ENCODE peak calls at places on chromosome 21, in seven cellular contexts. W is HepG2, R is HCT116, D is SK-N-SH, C is K562, L is GM12878, O is H1. T is an unnamed sample.

GRCh38 chr21:14693997-14694396 is 147.9 kb upstream of the SAMSN1 start:
- DNase-seq in W (no peak), R (no peak), D (no peak), C (no peak), L (no peak), O (no peak), T (no peak)

GRCh38 chr21:39533545-39534226 is 79.1 kb upstream of the B3GALT5 start:
- DNase-seq in W (no peak), R (no peak), D (no peak), C (no peak), L (no peak), O (no peak), T (no peak)

GRCh38 chr21:39386194-39386593 is 37.3 kb upstream of the HMGN1 start:
- DNase-seq in W (peak), R (no peak), D (no peak), C (no peak), L (no peak), O (no peak), T (no peak)

GRCh38 chr21:45916011-45916840 is 65.3 kb upstream of the COL6A1 start:
- DNase-seq in W (no peak), R (no peak), D (no peak), C (no peak), L (no peak), O (no peak), T (no peak)

GRCh38 chr21:28083350-28083749 is 909.3 kb downstream of the LTN1 start:
- DNase-seq in W (no peak), R (no peak), D (no peak), C (no peak), L (no peak), O (no peak), T (no peak)

GRCh38 chr21:18451679-18452078 is 48.1 kb upstream of the TMPRSS15 start:
- DNase-seq in W (no peak), R (no peak), D (no peak), C (no peak), L (no peak), O (no peak), T (no peak)

GRCh38 chr21:14880922-14881321 is 183.9 kb downstream of the NRIP1 start:
- DNase-seq in W (no peak), R (no peak), D (no peak), C (no peak), L (no peak), O (no peak), T (no peak)

GRCh38 chr21:18285379-18285778 is 40.7 kb downstream of the CHODL start:
- DNase-seq in W (no peak), R (no peak), D (no peak), C (no peak), L (no peak), O (no peak), T (no peak)

GRCh38 chr21:35467536-35467935 is 418.4 kb upstream of the RUNX1 start:
- DNase-seq in W (no peak), R (no peak), D (no peak), C (no peak), L (no peak), O (no peak), T (no peak)

GRCh38 chr21:17931080-17931479 is 111.9 kb upstream of the C21orf91 start:
- DNase-seq in W (peak), R (peak), D (peak), C (no peak), L (peak), O (no peak), T (no peak)

GRCh38 chr21:45871616-45872236 is 109.8 kb upstream of the COL6A1 start:
- DNase-seq in W (peak), R (no peak), D (no peak), C (no peak), L (no peak), O (no peak), T (no peak)

GRCh38 chr21:45818904-45819285 is 162.7 kb upstream of the COL6A1 start:
- DNase-seq in W (peak), R (no peak), D (no peak), C (no peak), L (peak), O (no peak), T (no peak)

GRCh38 chr21:40067751-40068150 is 200.5 kb downstream of the PCP4 start:
- DNase-seq in W (no peak), R (no peak), D (no peak), C (no peak), L (no peak), O (no peak), T (no peak)

GRCh38 chr21:23478381-23478780 is 2128.9 kb downstream of the MRPL39 start:
- DNase-seq in W (no peak), R (no peak), D (no peak), C (no peak), L (no peak), O (no peak), T (no peak)

GRCh38 chr21:45570071-45570470 is 27.8 kb upstream of the SLC19A1 start:
- DNase-seq in W (no peak), R (no peak), D (no peak), C (no peak), L (no peak), O (no peak), T (no peak)

GRCh38 chr21:36470294-36470693 is 9.6 kb downstream of the CLDN14 start:
- DNase-seq in W (no peak), R (no peak), D (no peak), C (no peak), L (no peak), O (no peak), T (no peak)

GRCh38 chr21:36471254-36471723 is 8.6 kb downstream of the CLDN14 start:
- DNase-seq in W (peak), R (no peak), D (no peak), C (no peak), L (peak), O (no peak), T (no peak)

GRCh38 chr21:36472377-36472776 is 7.5 kb downstream of the CLDN14 start:
- DNase-seq in W (no peak), R (no peak), D (no peak), C (no peak), L (no peak), O (no peak), T (no peak)

GRCh38 chr21:36474591-36474990 is 5.3 kb downstream of the CLDN14 start:
- DNase-seq in W (no peak), R (no peak), D (no peak), C (no peak), L (no peak), O (no peak), T (no peak)

GRCh38 chr21:36473203-36473602 is 6.7 kb downstream of the CLDN14 start:
- DNase-seq in W (no peak), R (no peak), D (no peak), C (no peak), L (no peak), O (no peak), T (no peak)
- TF ChIP-seq JUND in W (no peak), R (no peak), D (no peak), C (no peak), L (no peak), O (no peak), T (no peak)

DNA sequence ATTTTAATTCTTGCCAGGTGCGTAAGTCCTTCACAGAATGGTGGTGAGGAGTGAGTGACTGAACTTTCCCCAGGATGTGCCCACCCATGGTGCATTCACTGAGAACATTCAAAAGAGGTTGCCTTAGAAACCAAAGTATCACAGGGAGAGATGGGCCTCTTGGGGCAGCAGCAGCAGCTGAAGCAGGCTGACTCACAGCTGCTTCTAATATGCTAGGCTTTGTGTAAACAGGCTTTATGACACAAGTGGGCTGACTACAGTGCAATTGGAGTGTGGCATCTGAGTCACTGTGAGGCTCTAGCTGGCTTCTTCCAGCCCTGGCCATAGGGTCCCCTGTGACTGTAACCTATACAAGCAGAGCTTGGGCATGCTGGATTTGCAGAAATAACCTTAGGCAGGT is 12.6 kb downstream of the PIGP start:
- DNase-seq in W (peak), R (peak), D (peak), C (no peak), L (no peak), O (peak), T (no peak)
- TF ChIP-seq JUND in W (peak), R (peak), D (peak), C (peak), L (no peak), O (peak), T (no peak)

GRCh38 chr21:38351176-38351959 is 94.6 kb downstream of the KCNJ15 start:
- DNase-seq in W (no peak), R (no peak), D (no peak), C (no peak), L (no peak), O (no peak), T (no peak)
- TF ChIP-seq JUND in W (no peak), R (no peak), D (no peak), C (no peak), L (no peak), O (no peak), T (no peak)

DNA sequence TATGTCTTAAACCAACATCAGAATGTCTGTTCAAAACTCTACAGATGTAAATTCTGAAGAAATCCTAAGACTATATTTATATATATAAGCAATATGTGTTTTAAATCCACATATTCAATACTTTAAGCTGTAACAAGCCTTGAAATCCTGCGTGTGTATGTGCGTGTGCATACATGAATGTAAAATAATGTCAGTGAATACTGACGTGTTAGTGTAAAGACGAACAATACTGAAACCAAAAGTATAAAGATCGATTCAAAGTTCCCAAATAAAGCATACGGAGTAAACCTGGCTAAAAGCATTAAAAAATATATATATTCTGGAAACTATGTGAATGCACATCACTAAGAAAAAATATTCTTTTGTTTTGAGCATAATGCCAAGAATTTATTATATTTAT is 668.6 kb upstream of the NCAM2 start:
- DNase-seq in W (no peak), R (no peak), D (no peak), C (no peak), L (no peak), O (no peak), T (peak)
- TF ChIP-seq JUND in W (no peak), R (no peak), D (no peak), C (no peak), L (no peak), O (no peak), T (no peak)

GRCh38 chr21:43605320-43606244 is 53.7 kb downstream of the HSF2BP start:
- DNase-seq in W (no peak), R (no peak), D (no peak), C (no peak), L (no peak), O (no peak), T (no peak)
- TF ChIP-seq JUND in W (no peak), R (no peak), D (no peak), C (no peak), L (no peak), O (no peak), T (no peak)

GRCh38 chr21:32457360-32457840 is 44.9 kb downstream of the EVA1C start:
- DNase-seq in W (peak), R (peak), D (peak), C (peak), L (no peak), O (no peak), T (peak)
- TF ChIP-seq JUND in W (no peak), R (no peak), D (no peak), C (no peak), L (no peak), O (no peak), T (no peak)

GRCh38 chr21:44564099-44564498 is 5.5 kb upstream of the KRTAP10-3 start:
- DNase-seq in W (no peak), R (no peak), D (no peak), C (no peak), L (no peak), O (no peak), T (no peak)
- TF ChIP-seq JUND in W (no peak), R (no peak), D (no peak), C (no peak), L (no peak), O (no peak), T (no peak)

GRCh38 chr21:41668051-41668541 is 98.8 kb downstream of the RIPK4 start:
- DNase-seq in W (no peak), R (no peak), D (no peak), C (no peak), L (no peak), O (no peak), T (no peak)

GRCh38 chr21:41671212-41671762 is 95.6 kb downstream of the RIPK4 start:
- DNase-seq in W (no peak), R (no peak), D (no peak), C (no peak), L (no peak), O (no peak), T (no peak)

GRCh38 chr21:41668686-41669532 is 97.9 kb downstream of the RIPK4 start:
- DNase-seq in W (no peak), R (no peak), D (no peak), C (no peak), L (no peak), O (no peak), T (no peak)

GRCh38 chr21:41670056-41670805 is 96.6 kb downstream of the RIPK4 start:
- DNase-seq in W (no peak), R (no peak), D (no peak), C (no peak), L (no peak), O (no peak), T (no peak)

GRCh38 chr21:41669533-41669830 is 97.4 kb downstream of the RIPK4 start:
- DNase-seq in W (no peak), R (no peak), D (no peak), C (no peak), L (no peak), O (no peak), T (no peak)
- TF ChIP-seq JUND in W (no peak), R (no peak), D (no peak), C (no peak), L (no peak), O (no peak), T (no peak)

DNA sequence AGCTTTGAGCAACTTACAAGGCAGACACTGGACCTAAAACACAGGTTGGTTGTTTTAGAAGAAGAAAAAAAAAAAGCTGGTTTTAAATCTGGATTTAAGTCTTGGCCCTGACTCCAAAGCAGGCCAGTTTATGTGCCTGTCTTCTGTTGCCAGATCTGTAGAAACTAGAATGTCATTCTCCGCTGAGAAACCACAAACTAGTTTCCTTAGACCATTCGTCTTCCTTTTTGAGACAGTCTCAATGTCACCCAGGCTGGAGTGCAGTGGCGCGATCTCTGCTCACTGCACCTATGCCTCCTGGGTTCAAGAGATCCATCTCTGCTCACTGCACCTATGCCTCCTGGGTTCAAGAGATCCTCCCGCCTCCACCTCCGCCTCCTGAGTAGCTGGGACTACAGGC is 33.9 kb downstream of the APP start:
- DNase-seq in W (no peak), R (no peak), D (no peak), C (no peak), L (peak), O (no peak), T (no peak)
- TF ChIP-seq JUND in W (no peak), R (no peak), D (no peak), C (no peak), L (no peak), O (no peak), T (no peak)

T was measured in T47D.